ENCODE peak calls at places on chromosomes 6 and 20, in seven cellular contexts. W is A549, I is gastrocnemius medialis, A is pancreas, Z is fibroblast of lung, L is IMR-90, F is body of pancreas. Q is an unnamed sample.

GRCh38 chr20:21515300-21516179 is 1.7 kb upstream of the NKX2-2 start:
- DNase-seq in W (no peak), I (no peak), A (peak; percentile 55), Z (no peak), L (no peak), F (no peak), Q (no peak)

GRCh38 chr6:163329991-163330390 is 84.5 kb upstream of the QKI start:
- DNase-seq in W (no peak), I (no peak), A (no peak), Z (no peak), L (no peak), F (no peak), Q (no peak)

GRCh38 chr6:108837236-108837971 is 10.8 kb upstream of the ARMC2 start:
- DNase-seq in W (no peak), I (no peak), A (no peak), Z (peak; percentile 39), L (peak; percentile 8), F (no peak), Q (no peak)

GRCh38 chr6:24927234-24927955 is 8.4 kb downstream of the RIPOR2 start:
- DNase-seq in W (no peak), I (no peak), A (no peak), Z (no peak), L (no peak), F (no peak), Q (no peak)

GRCh38 chr6:19995575-19996257 is 158.5 kb downstream of the ID4 start:
- DNase-seq in W (no peak), I (no peak), A (no peak), Z (no peak), L (no peak), F (no peak), Q (no peak)

GRCh38 chr6:12060780-12061619 is 48.9 kb downstream of the HIVEP1 start:
- DNase-seq in W (peak; percentile 74), I (peak; percentile 36), A (no peak), Z (peak; percentile 51), L (peak; percentile 51), F (peak; percentile 63), Q (no peak)

GRCh38 chr6:107539849-107540464 is 50.0 kb downstream of the SOBP start:
- DNase-seq in W (no peak), I (no peak), A (no peak), Z (no peak), L (no peak), F (no peak), Q (no peak)

GRCh38 chr20:3748073-3748472 is 15.6 kb downstream of the HSPA12B start:
- DNase-seq in W (no peak), I (no peak), A (peak; percentile 68), Z (no peak), L (no peak), F (no peak), Q (no peak)

GRCh38 chr6:33280539-33280938 is 3.6 kb downstream of the B3GALT4 start:
- DNase-seq in W (no peak), I (no peak), A (no peak), Z (no peak), L (no peak), F (no peak), Q (no peak)

GRCh38 chr20:5172167-5172586 is 45.4 kb downstream of the CDS2 start:
- DNase-seq in W (no peak), I (no peak), A (no peak), Z (no peak), L (no peak), F (no peak), Q (no peak)

GRCh38 chr20:56778765-56779195 is 149.7 kb downstream of the TFAP2C start:
- DNase-seq in W (peak; percentile 67), I (no peak), A (no peak), Z (peak; percentile 52), L (peak; percentile 42), F (peak; percentile 17), Q (peak; percentile 34)

GRCh38 chr6:27505209-27506027 is 32.5 kb upstream of the ZNF184 start:
- DNase-seq in W (peak; percentile 92), I (no peak), A (peak; percentile 65), Z (peak; percentile 32), L (peak; percentile 77), F (peak; percentile 78), Q (peak; percentile 73)

GRCh38 chr6:111837641-111838500 is 35.4 kb downstream of the FYN start:
- DNase-seq in W (no peak), I (no peak), A (no peak), Z (no peak), L (no peak), F (no peak), Q (no peak)

GRCh38 chr6:36289281-36290018 is 19.6 kb downstream of the PNPLA1 start:
- DNase-seq in W (no peak), I (no peak), A (no peak), Z (no peak), L (no peak), F (no peak), Q (no peak)

GRCh38 chr6:44074383-44075136 is 52.7 kb downstream of the MRPL14 start:
- DNase-seq in W (peak; percentile 67), I (peak; percentile 54), A (no peak), Z (peak; percentile 82), L (peak; percentile 87), F (peak; percentile 76), Q (peak; percentile 81)

GRCh38 chr6:12538881-12539357 is 177.6 kb upstream of the PHACTR1 start:
- DNase-seq in W (peak; percentile 5), I (no peak), A (peak; percentile 65), Z (no peak), L (no peak), F (peak; percentile 71), Q (no peak)

GRCh38 chr6:141682391-141682790 is 450.3 kb upstream of the GJE1 start:
- DNase-seq in W (no peak), I (no peak), A (no peak), Z (no peak), L (no peak), F (no peak), Q (no peak)

GRCh38 chr20:35326021-35326731 is 34.0 kb upstream of the FAM83C start:
- DNase-seq in W (no peak), I (no peak), A (no peak), Z (no peak), L (no peak), F (no peak), Q (no peak)

GRCh38 chr20:1224205-1224604 is 1.6 kb upstream of the RAD21L1 start:
- DNase-seq in W (no peak), I (no peak), A (peak; percentile 38), Z (no peak), L (no peak), F (no peak), Q (no peak)

GRCh38 chr6:167588181-167588919 is 238.4 kb upstream of the AFDN start:
- DNase-seq in W (no peak), I (no peak), A (no peak), Z (no peak), L (no peak), F (no peak), Q (no peak)

GRCh38 chr6:16168858-16169257 is 40.0 kb downstream of the MYLIP start:
- DNase-seq in W (peak; percentile 16), I (no peak), A (no peak), Z (peak; percentile 57), L (peak; percentile 37), F (no peak), Q (peak; percentile 40)
- TF ChIP-seq CTCF in W (peak; percentile 16), I (no peak), A (no peak), Z (peak; percentile 72), L (peak; percentile 58), F (no peak), Q (peak; percentile 85)

GRCh38 chr6:158027590-158028285 is 46.1 kb downstream of the SYNJ2 start:
- DNase-seq in W (peak; percentile 39), I (no peak), A (peak; percentile 74), Z (peak; percentile 73), L (no peak), F (no peak), Q (no peak)

GRCh38 chr6:158024566-158025297 is 43.1 kb downstream of the SYNJ2 start:
- DNase-seq in W (no peak), I (no peak), A (peak; percentile 14), Z (peak; percentile 71), L (peak; percentile 66), F (no peak), Q (no peak)

GRCh38 chr6:158028421-158028820 is 46.8 kb downstream of the SYNJ2 start:
- DNase-seq in W (no peak), I (no peak), A (peak; percentile 83), Z (no peak), L (no peak), F (peak; percentile 75), Q (no peak)

GRCh38 chr6:158026901-158027589 is 45.4 kb downstream of the SYNJ2 start:
- DNase-seq in W (no peak), I (no peak), A (peak; percentile 67), Z (no peak), L (no peak), F (no peak), Q (no peak)

GRCh38 chr6:158026054-158026900 is 44.6 kb downstream of the SYNJ2 start:
- DNase-seq in W (peak; percentile 93), I (peak; percentile 59), A (peak; percentile 87), Z (peak; percentile 97), L (peak; percentile 99), F (peak; percentile 84), Q (peak; percentile 82)
- H3K4me1 ChIP-seq in W (peaks cover 67% of the 10 kb centered on the region), I (peaks cover 11% of the 10 kb centered on the region), A (peaks cover 7% of the 10 kb centered on the region), Z (peaks cover 28% of the 10 kb centered on the region), L (peaks cover 36% of the 10 kb centered on the region), F (peaks cover 52% of the 10 kb centered on the region), Q (peaks cover 30% of the 10 kb centered on the region)

DNA sequence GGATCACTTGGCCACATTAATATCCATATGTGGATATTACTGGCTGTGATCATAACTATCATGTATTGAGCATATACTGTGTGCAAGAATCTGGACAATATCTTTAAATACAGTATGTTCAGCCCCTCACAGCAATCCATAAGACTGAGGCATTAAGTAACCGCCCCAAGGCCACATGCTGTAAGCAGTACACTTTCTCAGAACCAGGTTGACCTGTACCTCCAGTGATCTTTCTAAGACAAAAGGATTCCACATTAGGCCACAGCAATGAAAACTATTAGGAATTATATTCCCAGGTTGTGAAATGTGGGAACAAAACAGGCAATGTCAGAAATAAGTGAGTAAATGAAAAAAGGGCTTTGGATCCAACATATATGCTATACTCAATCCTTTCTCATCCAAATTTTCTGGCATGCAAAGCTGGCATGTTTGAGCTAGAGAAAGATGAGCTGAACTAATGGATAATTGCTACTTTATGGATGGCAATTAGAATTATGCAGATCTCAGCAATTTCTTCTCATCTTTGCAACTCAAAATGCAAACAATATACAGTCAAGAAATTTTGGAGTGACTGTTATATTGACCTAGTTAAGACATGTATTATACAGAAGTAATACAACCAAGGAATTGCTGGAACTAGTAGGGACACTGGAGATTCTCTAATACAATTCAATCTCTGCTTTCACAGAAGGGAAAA is 86.9 kb downstream of the KIF6 start:
- DNase-seq in W (no peak), I (no peak), A (no peak), Z (no peak), L (no peak), F (no peak), Q (no peak)
- TF ChIP-seq CTCF in W (no peak), I (no peak), A (no peak), Z (no peak), L (no peak), F (no peak), Q (no peak)

GRCh38 chr6:136947037-136947436 is 24.9 kb downstream of the SLC35D3 start:
- DNase-seq in W (no peak), I (no peak), A (no peak), Z (no peak), L (no peak), F (no peak), Q (no peak)

GRCh38 chr6:136950436-136950835 is 28.3 kb downstream of the SLC35D3 start:
- DNase-seq in W (no peak), I (no peak), A (no peak), Z (no peak), L (peak; percentile 17), F (no peak), Q (no peak)

GRCh38 chr6:136945626-136946235 is 23.6 kb downstream of the SLC35D3 start:
- DNase-seq in W (no peak), I (no peak), A (no peak), Z (no peak), L (no peak), F (no peak), Q (no peak)

GRCh38 chr6:136945072-136945471 is 23.0 kb downstream of the SLC35D3 start:
- DNase-seq in W (no peak), I (no peak), A (no peak), Z (no peak), L (no peak), F (no peak), Q (no peak)
- H3K4me1 ChIP-seq in W (no peaks in the 10 kb centered on the region), I (no peaks in the 10 kb centered on the region), A (no peaks in the 10 kb centered on the region), Z (no peaks in the 10 kb centered on the region), L (no peaks in the 10 kb centered on the region), F (no peaks in the 10 kb centered on the region), Q (peaks cover 9% of the 10 kb centered on the region)

Q was measured in BE2C.